ENCODE peak calls at places on chromosome 11, in seven cellular contexts. O, T, H, E, D, I and J are unnamed samples. For H3K4me1, the result is how much of the 10 kb centered on the place peaks cover.

GRCh38 chr11:1152316-1153104 is 5.2 kb upstream of the MUC5AC start:
- DNase-seq in D (no peak), I (no peak), T (peak), O (no peak), H (no peak), E (peak), J (no peak)

GRCh38 chr11:134118016-134118415 is 49.1 kb downstream of the JAM3 start:
- DNase-seq in I (no peak), O (no peak), H (no peak), E (no peak), T (no peak), D (no peak), J (no peak)

GRCh38 chr11:3022982-3023381 is 30.9 kb upstream of the NAP1L4 start:
- DNase-seq in E (peak), D (no peak), I (no peak), O (no peak), T (no peak), H (no peak), J (no peak)

GRCh38 chr11:441043-441417 is 781 bp downstream of the ANO9 start:
- DNase-seq in H (no peak), O (peak), D (no peak), I (no peak), E (no peak), T (peak), J (no peak)

GRCh38 chr11:44241851-44242250 is 68.1 kb downstream of the ALX4 start:
- DNase-seq in H (no peak), T (no peak), E (no peak), I (no peak), D (peak), O (peak), J (no peak)

GRCh38 chr11:9740202-9740881 is 76.5 kb downstream of the SWAP70 start:
- DNase-seq in E (no peak), O (no peak), D (no peak), H (no peak), T (no peak), I (no peak), J (no peak)

GRCh38 chr11:131043251-131043650 is 127.0 kb upstream of the SNX19 start:
- DNase-seq in O (no peak), T (no peak), H (no peak), D (no peak), I (no peak), E (no peak), J (no peak)

GRCh38 chr11:10375280-10376048 is 70.6 kb downstream of the ADM start:
- DNase-seq in D (no peak), E (peak), O (no peak), T (no peak), H (no peak), I (no peak), J (no peak)

GRCh38 chr11:121389651-121390050 is 62.5 kb upstream of the SORL1 start:
- DNase-seq in T (no peak), O (peak), E (no peak), D (no peak), I (peak), H (no peak), J (peak)

GRCh38 chr11:130464289-130464812 is 15.9 kb downstream of the ADAMTS15 start:
- DNase-seq in I (no peak), H (no peak), O (no peak), D (no peak), E (peak), T (no peak), J (no peak)

GRCh38 chr11:133403900-133404299 is 128.4 kb downstream of the OPCML start:
- DNase-seq in T (peak), H (no peak), D (no peak), E (no peak), O (no peak), I (peak), J (peak)

GRCh38 chr11:31160504-31161422 is 208.8 kb downstream of the DCDC1 start:
- DNase-seq in O (no peak), T (no peak), E (no peak), D (no peak), I (peak), H (no peak), J (no peak)
- TF ChIP-seq CTCF in O (no peak), T (peak), E (no peak), D (no peak), I (peak), H (no peak), J (peak)

DNA sequence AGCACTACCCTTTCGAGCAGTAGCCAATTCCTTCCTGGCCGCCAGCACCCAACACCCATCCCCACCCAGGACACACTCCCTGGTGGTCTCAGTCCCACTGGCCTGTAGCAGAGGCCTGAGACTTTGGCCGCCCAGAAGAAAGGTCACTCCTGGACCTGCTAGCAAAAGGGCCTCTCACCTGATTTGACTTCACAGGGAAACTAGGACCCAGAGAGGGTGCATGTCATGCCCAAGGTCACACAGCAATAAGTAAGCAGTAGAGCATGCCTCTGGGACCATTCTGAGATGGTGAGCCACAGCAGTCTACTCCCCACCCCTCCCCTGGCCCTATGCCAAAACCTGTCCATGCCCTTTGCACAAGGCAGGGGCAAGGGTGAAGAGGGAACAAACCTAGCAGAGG is 7.3 kb downstream of the ARRB1 start:
- DNase-seq in I (no peak), H (no peak), O (peak), T (no peak), D (no peak), E (no peak), J (peak)
- H3K4me1 ChIP-seq in I (half or more), H (half or more), O (half or more), T (half or more), D (half or more), E (half or more), J (under half)

GRCh38 chr11:122863704-122864326 is 18.7 kb upstream of the JHY start:
- DNase-seq in H (peak), D (no peak), O (peak), T (peak), I (peak), E (peak), J (peak)
- TF ChIP-seq CTCF in H (peak), D (peak), O (peak), T (peak), I (peak), E (peak), J (peak)

GRCh38 chr11:62401781-62402180 is 17.1 kb upstream of the SCGB1A1 start:
- DNase-seq in O (no peak), H (no peak), I (no peak), D (no peak), T (no peak), E (no peak), J (no peak)
- H3K4me1 ChIP-seq in O (half or more), H (half or more), I (under half), D (half or more), T (under half), E (under half), J (under half)

DNA sequence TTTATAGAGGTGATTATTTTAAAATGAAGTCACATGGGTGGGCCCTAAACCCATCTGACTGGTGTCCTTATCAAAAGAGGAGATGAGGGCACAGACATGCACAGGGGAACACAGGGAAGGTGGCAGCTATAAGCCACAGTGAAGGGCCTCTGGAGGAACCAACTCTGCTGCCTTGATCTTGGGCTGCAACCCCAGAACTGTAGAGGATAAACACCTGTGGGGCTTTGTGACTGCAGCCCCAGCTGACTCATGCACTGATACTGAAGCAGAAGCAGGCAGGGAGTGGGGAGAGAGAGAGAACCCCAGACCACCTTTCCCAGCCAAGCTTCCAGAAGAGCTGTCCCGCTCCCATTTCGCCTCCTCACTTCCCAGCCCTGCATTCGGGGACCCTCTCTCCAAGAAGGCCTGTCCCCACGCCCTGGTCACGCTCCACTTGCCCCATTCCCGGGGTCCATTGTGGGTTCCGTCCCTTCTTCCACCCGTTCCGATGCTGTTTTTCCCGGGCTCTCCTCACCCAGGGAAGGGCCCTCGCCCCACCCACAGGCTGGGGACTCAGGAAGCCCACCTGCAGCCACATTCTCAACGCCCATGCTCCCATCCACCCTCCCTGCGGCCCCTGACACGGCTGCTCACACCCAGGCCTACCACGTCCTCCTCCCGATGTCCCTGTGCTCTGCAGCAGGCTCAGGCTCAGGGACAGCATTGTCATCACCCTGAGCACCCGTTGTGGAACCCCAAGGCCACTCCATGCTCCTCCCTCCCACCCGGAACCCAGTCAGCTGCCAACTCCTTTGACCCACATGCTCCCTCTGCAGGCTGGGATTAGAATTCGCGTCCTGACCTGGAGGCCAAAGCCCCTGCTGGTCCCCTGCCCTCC is 90.8 kb upstream of the SHANK2 start:
- DNase-seq in E (peak), D (no peak), H (no peak), O (no peak), I (peak), T (peak), J (peak)
- TF ChIP-seq CTCF in E (peak), D (no peak), H (no peak), O (no peak), I (peak), T (no peak), J (peak)

GRCh38 chr11:102421262-102421661 is 31.3 kb downstream of the TMEM123 start:
- DNase-seq in O (no peak), D (no peak), T (no peak), E (no peak), I (no peak), H (no peak), J (no peak)

GRCh38 chr11:102426000-102426399 is 26.6 kb downstream of the TMEM123 start:
- DNase-seq in D (no peak), O (no peak), H (no peak), I (no peak), E (no peak), T (no peak), J (no peak)

GRCh38 chr11:102420547-102420946 is 32.0 kb downstream of the TMEM123 start:
- DNase-seq in T (no peak), D (no peak), O (no peak), E (no peak), I (no peak), H (no peak), J (no peak)

GRCh38 chr11:102426570-102426969 is 26.0 kb downstream of the TMEM123 start:
- DNase-seq in I (no peak), T (no peak), O (no peak), H (no peak), E (no peak), D (no peak), J (no peak)

DNA sequence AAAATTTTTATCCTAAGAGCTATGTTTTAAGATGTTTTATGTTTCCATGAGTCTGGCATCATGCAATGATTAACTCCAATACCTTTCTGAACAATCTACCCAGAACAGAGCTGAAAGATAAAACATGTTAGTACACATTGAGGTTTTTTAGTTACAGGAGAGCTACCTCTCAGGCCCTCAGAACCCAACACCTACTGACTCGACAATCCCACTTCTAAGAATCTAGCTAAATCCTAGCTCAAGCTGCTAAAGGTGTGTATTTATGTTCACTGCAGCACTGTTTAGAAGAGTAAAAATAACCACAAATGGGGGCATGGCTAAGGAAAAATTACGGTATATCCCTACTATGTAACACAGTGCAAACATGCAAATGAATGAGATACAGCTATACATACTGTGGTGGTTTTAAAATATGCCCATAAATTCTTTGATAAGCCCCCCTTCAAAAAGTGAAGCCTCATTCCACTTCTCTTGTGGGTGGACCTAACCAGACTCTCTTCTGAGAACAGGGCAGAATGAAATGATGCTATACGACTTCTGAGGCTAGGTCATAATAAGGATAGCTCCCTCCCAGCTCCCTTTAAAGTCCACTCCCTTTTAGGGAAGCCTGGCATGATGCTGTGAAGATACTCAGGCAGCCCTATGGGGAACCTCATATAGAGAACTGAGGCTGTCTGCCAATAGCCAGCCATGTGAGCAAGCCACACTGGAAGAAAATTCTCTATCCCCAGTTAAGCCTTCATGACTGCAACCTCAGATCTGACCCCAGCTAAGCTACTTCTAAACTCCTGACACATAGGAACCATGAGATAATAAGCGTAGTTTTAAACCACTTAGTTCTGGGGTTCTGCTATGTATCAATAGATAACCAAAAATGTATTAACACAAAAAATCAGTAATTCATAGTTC is 29.5 kb downstream of the TMEM123 start:
- DNase-seq in T (no peak), I (no peak), D (no peak), E (no peak), H (no peak), O (no peak), J (no peak)
- H3K4me1 ChIP-seq in T (under half), I (under half), D (half or more), E (under half), H (half or more), O (under half), J (under half)

DNA sequence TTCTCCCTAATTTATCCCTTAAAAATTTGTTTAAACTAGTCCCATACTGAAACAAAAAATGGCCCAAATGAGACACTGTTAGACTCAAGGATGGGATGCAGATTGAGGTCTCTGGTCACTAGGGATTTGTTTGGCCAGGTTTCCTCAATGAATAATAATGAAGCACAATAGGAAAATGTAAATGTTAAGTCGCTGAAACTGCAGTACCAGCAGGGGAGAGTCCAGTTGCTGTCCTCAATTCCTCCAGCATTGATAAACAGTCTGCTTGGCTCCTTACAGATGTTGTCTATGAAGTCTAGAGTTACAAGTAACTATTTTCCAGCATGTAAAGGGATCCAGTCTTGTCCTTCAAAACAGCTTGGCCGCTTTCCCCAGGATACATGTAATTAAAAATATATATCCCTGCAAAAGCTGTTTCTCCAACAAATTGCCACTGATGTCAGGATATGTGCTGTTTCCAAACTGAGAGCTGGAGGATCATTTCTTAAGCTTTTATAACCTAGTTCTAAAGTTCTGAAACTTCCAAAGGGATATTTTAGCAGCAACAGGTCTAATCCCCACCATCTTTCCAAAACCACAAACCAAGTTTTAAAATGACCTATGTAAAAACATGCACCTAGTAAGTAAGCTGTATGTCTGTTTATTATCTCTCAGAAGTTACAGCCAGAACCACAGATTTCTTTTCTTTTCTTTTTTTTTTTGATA is 2.1 kb downstream of the FZD4 start:
- DNase-seq in I (peak), H (no peak), E (peak), T (no peak), O (no peak), D (no peak), J (no peak)
- TF ChIP-seq CTCF in I (no peak), H (no peak), E (peak), T (no peak), O (no peak), D (peak), J (no peak)